ENCODE peak calls at places on chromosomes 13 and 19, in five cellular contexts. G is astrocyte of the cerebellum; U is ascending aorta; Q is stimulated activated CD8-positive, alpha-beta memory T cell treated with anti-CD3 and anti-CD28 coated beads, Interleukin-7, amount 100 ng/mL, for 24 hours; L is H54. S is an unnamed sample.

GRCh38 chr19:48175578-48175977 is 5.1 kb downstream of the ZSWIM9 start:
- DNase-seq in G (no peak), U (no peak), Q (no peak), L (no peak), S (no peak)

GRCh38 chr19:5588441-5588840 is 20.7 kb upstream of the TINCR start:
- DNase-seq in G (peak), U (no peak), Q (no peak), L (no peak), S (no peak)

GRCh38 chr13:94291631-94292322 is 187.7 kb downstream of the DCT start:
- DNase-seq in G (no peak), U (no peak), Q (no peak), L (no peak), S (no peak)

GRCh38 chr19:4986056-4986455 is 17.1 kb downstream of the KDM4B start:
- DNase-seq in G (no peak), U (no peak), Q (no peak), L (no peak), S (no peak)

GRCh38 chr19:17496337-17496997 is 15.0 kb upstream of the PGLS start:
- DNase-seq in G (no peak), U (no peak), Q (peak), L (peak), S (peak)

GRCh38 chr19:41480336-41480735 is 37.4 kb downstream of the ERICH4 start:
- DNase-seq in G (no peak), U (no peak), Q (no peak), L (no peak), S (no peak)

GRCh38 chr13:18936104-18936503 is 245.5 kb downstream of the TUBA3C start:
- DNase-seq in G (no peak), U (no peak), Q (no peak), L (no peak), S (no peak)

GRCh38 chr19:29683009-29683408 is 17.7 kb downstream of the PLEKHF1 start:
- DNase-seq in G (no peak), U (no peak), Q (no peak), L (no peak), S (no peak)

GRCh38 chr13:111668451-111668850 is 348.0 kb downstream of the TEX29 start:
- DNase-seq in G (no peak), U (no peak), Q (no peak), L (no peak), S (no peak)

GRCh38 chr13:29849071-29849541 is 1.3 kb downstream of the UBL3 start:
- DNase-seq in G (no peak), U (no peak), Q (no peak), L (no peak), S (peak)

GRCh38 chr19:19062454-19063182 is 1.2 kb upstream of the SLC25A42 start:
- DNase-seq in G (no peak), U (no peak), Q (no peak), L (peak), S (peak)

GRCh38 chr19:45086453-45086852 is 6.5 kb upstream of the PPP1R37 start:
- DNase-seq in G (no peak), U (no peak), Q (no peak), L (no peak), S (no peak)

GRCh38 chr19:39474139-39474620 is 6.5 kb upstream of the TIMM50 start:
- DNase-seq in G (no peak), U (no peak), Q (peak), L (no peak), S (peak)

GRCh38 chr19:45517641-45518468 is 10.6 kb downstream of the VASP start:
- DNase-seq in G (no peak), U (no peak), Q (no peak), L (no peak), S (no peak)

GRCh38 chr19:29113838-29114237 is 99.1 kb downstream of the UQCRFS1 start:
- DNase-seq in G (no peak), U (no peak), Q (no peak), L (no peak), S (no peak)

GRCh38 chr13:50677687-50678463 is 165.6 kb downstream of the DLEU7 start:
- DNase-seq in G (no peak), U (no peak), Q (no peak), L (no peak), S (no peak)

GRCh38 chr13:56886398-56886797 is 254.3 kb upstream of the PRR20A start:
- DNase-seq in G (no peak), U (no peak), Q (no peak), L (no peak), S (no peak)

GRCh38 chr19:32219881-32220552 is 125.4 kb upstream of the ZNF507 start:
- DNase-seq in G (no peak), U (no peak), Q (no peak), L (no peak), S (no peak)

GRCh38 chr19:4456566-4456842 is 1.1 kb downstream of the UBXN6 start:
- DNase-seq in G (no peak), U (no peak), Q (no peak), L (peak), S (peak)

GRCh38 chr19:47369923-47370625 is 21.0 kb downstream of the DHX34 start:
- DNase-seq in G (no peak), U (no peak), Q (no peak), L (peak), S (no peak)

GRCh38 chr19:30167976-30168635 is 204.1 kb upstream of the ZNF536 start:
- DNase-seq in G (no peak), U (no peak), Q (no peak), L (no peak), S (no peak)

GRCh38 chr13:77362166-77362565 is 35.3 kb upstream of the MYCBP2 start:
- DNase-seq in G (no peak), U (no peak), Q (no peak), L (no peak), S (no peak)